ENCODE peak calls at places on chromosome 16, in five cellular contexts. I, Q, C, S and P are unnamed samples.

GRCh38 chr16:57386381-57386951 is 14.2 kb downstream of the CX3CL1 start:
- DNase-seq in Q (no peak), C (no peak), I (no peak), S (no peak), P (no peak)

GRCh38 chr16:89320717-89321501 is 103.4 kb downstream of the ZNF778 start:
- DNase-seq in Q (no peak), I (peak), S (peak), C (no peak), P (peak)

GRCh38 chr16:84742561-84743200 is 42.9 kb downstream of the USP10 start:
- DNase-seq in I (no peak), Q (no peak), C (no peak), S (no peak), P (no peak)

GRCh38 chr16:48194828-48195566 is 39.2 kb upstream of the ABCC12 start:
- DNase-seq in I (no peak), S (no peak), C (no peak), Q (no peak), P (no peak)

GRCh38 chr16:70679653-70680494 is 6.0 kb downstream of the MTSS2 start:
- DNase-seq in Q (no peak), C (no peak), I (peak), S (peak), P (no peak)

GRCh38 chr16:20175358-20175757 is 101.7 kb upstream of the GPR139 start:
- DNase-seq in S (no peak), I (no peak), C (no peak), Q (no peak), P (no peak)

GRCh38 chr16:71250461-71251232 is 20.1 kb upstream of the HYDIN start:
- DNase-seq in S (no peak), Q (no peak), C (no peak), I (no peak), P (no peak)

GRCh38 chr16:62034236-62035114 is 1.8 kb downstream of the CDH8 start:
- DNase-seq in S (no peak), I (no peak), Q (no peak), C (no peak), P (no peak)

GRCh38 chr16:64184156-64184555 is 937.7 kb downstream of the CDH11 start:
- DNase-seq in Q (no peak), I (no peak), S (no peak), C (no peak), P (no peak)

GRCh38 chr16:89325861-89326471 is 108.5 kb downstream of the ZNF778 start:
- DNase-seq in I (peak), C (peak), Q (peak), S (no peak), P (peak)

GRCh38 chr16:56732366-56732765 is 2.4 kb downstream of the NUP93 start:
- DNase-seq in Q (no peak), S (no peak), C (no peak), I (no peak), P (no peak)

GRCh38 chr16:49250689-49251088 is 30.9 kb downstream of the CBLN1 start:
- DNase-seq in Q (no peak), I (no peak), S (no peak), C (no peak), P (no peak)

GRCh38 chr16:87926246-87927194 is 9.8 kb downstream of the CA5A start:
- DNase-seq in C (no peak), Q (no peak), I (no peak), S (no peak), P (no peak)

GRCh38 chr16:23374721-23375120 is 72.6 kb downstream of the SCNN1B start:
- DNase-seq in I (no peak), C (no peak), Q (no peak), S (no peak), P (no peak)

GRCh38 chr16:19755268-19755667 is 37.2 kb downstream of the IQCK start:
- DNase-seq in S (no peak), Q (no peak), I (no peak), C (no peak), P (no peak)

GRCh38 chr16:74372953-74373846 is 2.9 kb upstream of the NPIPB15 start:
- DNase-seq in I (no peak), C (no peak), S (no peak), Q (no peak), P (no peak)

GRCh38 chr16:47774661-47775060 is 313.5 kb downstream of the PHKB start:
- DNase-seq in S (no peak), I (no peak), Q (no peak), C (no peak), P (no peak)

GRCh38 chr16:74577882-74578366 is 29.0 kb downstream of the GLG1 start:
- DNase-seq in S (no peak), I (no peak), C (no peak), Q (no peak), P (no peak)

GRCh38 chr16:77480671-77481315 is 46.0 kb upstream of the ADAMTS18 start:
- DNase-seq in Q (no peak), S (no peak), C (no peak), I (no peak), P (no peak)

GRCh38 chr16:228151-228855 is 946 bp downstream of the LUC7L start:
- DNase-seq in S (no peak), C (no peak), Q (no peak), I (no peak), P (no peak)

GRCh38 chr16:30924086-30924714 is 828 bp downstream of the FBXL19 start:
- DNase-seq in Q (no peak), C (peak), S (no peak), I (no peak), P (no peak)

GRCh38 chr16:30381351-30382041 is 865 bp downstream of the SEPTIN1 start:
- DNase-seq in I (no peak), S (no peak), C (no peak), Q (no peak), P (no peak)